ENCODE peak calls at places on chromosomes 11 and 22, in seven cellular contexts. Y is GM19239, M is anterior cingulate cortex, B is psoas muscle, R is A549, A is posterior vena cava, C is neuronal stem cell. H is an unnamed sample.

GRCh38 chr22:49324527-49325491 is 502.9 kb downstream of the BRD1 start:
- DNase-seq in A (peak), Y (no peak), B (peak), C (no peak), M (no peak), R (no peak), H (no peak)

GRCh38 chr22:30252411-30253204 is 6.0 kb upstream of the LIF start:
- DNase-seq in C (no peak), Y (no peak), M (no peak), A (no peak), R (peak), B (no peak), H (no peak)

GRCh38 chr22:25928038-25928437 is 186.1 kb downstream of the MYO18B start:
- DNase-seq in C (no peak), B (no peak), A (no peak), Y (no peak), R (no peak), M (no peak), H (no peak)

GRCh38 chr11:132472411-132473205 is 1059.7 kb downstream of the OPCML start:
- DNase-seq in C (no peak), A (no peak), Y (no peak), R (no peak), M (no peak), B (no peak), H (peak)

GRCh38 chr11:132779487-132779886 is 752.8 kb downstream of the OPCML start:
- DNase-seq in R (no peak), M (no peak), A (no peak), C (no peak), B (no peak), Y (no peak), H (peak)

GRCh38 chr11:74480683-74481417 is 12.7 kb downstream of the LIPT2 start:
- DNase-seq in R (no peak), B (no peak), C (no peak), M (no peak), Y (no peak), A (no peak), H (no peak)

GRCh38 chr11:61541568-61541967 is 33.0 kb downstream of the LRRC10B start:
- DNase-seq in Y (no peak), C (peak), R (peak), B (no peak), M (no peak), A (no peak), H (no peak)

GRCh38 chr11:118618991-118619375 is 11.6 kb downstream of the PHLDB1 start:
- DNase-seq in A (peak), C (no peak), B (peak), Y (no peak), M (no peak), R (no peak), H (no peak)

GRCh38 chr11:70743941-70744351 is 345.6 kb downstream of the CTTN start:
- DNase-seq in M (no peak), B (no peak), R (no peak), A (no peak), Y (no peak), C (no peak), H (no peak)

GRCh38 chr11:6615882-6616585 is 3.2 kb downstream of the TPP1 start:
- DNase-seq in C (no peak), R (no peak), B (no peak), Y (no peak), M (no peak), A (no peak), H (no peak)

GRCh38 chr11:64747961-64748715 is 4.2 kb upstream of the RASGRP2 start:
- DNase-seq in R (no peak), Y (no peak), A (no peak), M (no peak), B (peak), C (no peak), H (peak)

GRCh38 chr11:117080370-117080769 is 17.9 kb downstream of the SIK3 start:
- DNase-seq in R (no peak), B (no peak), A (no peak), Y (no peak), C (no peak), M (no peak), H (no peak)

GRCh38 chr11:135075740-135076139 is 663.7 kb upstream of the B3GAT1 start:
- DNase-seq in C (no peak), Y (no peak), R (peak), M (no peak), A (peak), B (peak), H (peak)

GRCh38 chr22:43317252-43317651 is 25.9 kb downstream of the SCUBE1 start:
- DNase-seq in A (no peak), M (no peak), Y (no peak), C (no peak), B (no peak), R (no peak), H (peak)

GRCh38 chr11:61123775-61124571 is 21.7 kb downstream of the CD5 start:
- DNase-seq in Y (no peak), M (no peak), R (no peak), A (no peak), C (no peak), B (no peak), H (no peak)

GRCh38 chr11:102266111-102266510 is 51.2 kb upstream of the BIRC3 start:
- DNase-seq in C (no peak), B (no peak), A (no peak), Y (no peak), R (no peak), M (no peak), H (no peak)

GRCh38 chr11:13152264-13152663 is 125.3 kb upstream of the BMAL1 start:
- DNase-seq in R (no peak), A (no peak), B (no peak), Y (no peak), C (no peak), M (no peak), H (no peak)

GRCh38 chr11:73962097-73962705 is 11.4 kb downstream of the DNAJB13 start:
- DNase-seq in Y (no peak), R (no peak), A (peak), B (peak), M (no peak), C (no peak), H (no peak)

GRCh38 chr11:131748146-131749050 is 378.0 kb downstream of the NTM start:
- DNase-seq in R (peak), B (peak), M (peak), C (peak), A (peak), Y (peak), H (peak)

GRCh38 chr11:65657426-65657825 is 5.3 kb downstream of the RELA start:
- DNase-seq in R (no peak), Y (no peak), A (no peak), C (no peak), M (no peak), B (no peak), H (no peak)

GRCh38 chr11:2779981-2780849 is 80.4 kb upstream of the KCNQ1OT1 start:
- DNase-seq in B (peak), A (peak), M (no peak), Y (no peak), C (no peak), R (no peak), H (no peak)

GRCh38 chr11:10205928-10206327 is 88.1 kb downstream of the SBF2 start:
- DNase-seq in Y (no peak), R (no peak), M (no peak), A (no peak), B (no peak), C (no peak), H (no peak)

GRCh38 chr11:128421577-128421976 is 165.8 kb downstream of the ETS1 start:
- DNase-seq in A (no peak), R (no peak), Y (no peak), C (no peak), M (no peak), B (no peak), H (no peak)

GRCh38 chr11:72631806-72632731 is 42.2 kb downstream of the PDE2A start:
- DNase-seq in M (peak), R (no peak), B (peak), Y (no peak), A (no peak), C (no peak), H (peak)

GRCh38 chr11:127962416-127962815 is 624.9 kb downstream of the ETS1 start:
- DNase-seq in R (no peak), A (no peak), B (no peak), M (no peak), C (no peak), Y (no peak), H (no peak)

GRCh38 chr11:123450593-123450992 is 20.5 kb downstream of the GRAMD1B start:
- DNase-seq in B (no peak), Y (no peak), A (no peak), C (no peak), R (no peak), M (no peak), H (peak)

GRCh38 chr22:32591620-32592019 is 117.0 kb downstream of the FBXO7 start:
- DNase-seq in A (no peak), B (no peak), R (no peak), Y (no peak), C (no peak), M (no peak), H (no peak)

GRCh38 chr22:40452730-40453487 is 82.5 kb downstream of the SGSM3 start:
- DNase-seq in Y (no peak), A (no peak), B (no peak), R (no peak), M (no peak), C (no peak), H (peak)